ENCODE peak calls at places on chromosomes 11 and 22, in ten cellular contexts. D is progenitor cell of endocrine pancreas; Q is CD4-positive, alpha-beta memory T cell; X is central memory CD4-positive, alpha-beta T cell; T is activated CD4-positive, alpha-beta T cell treated with anti-CD3 and anti-CD28 coated beads, Interleukin-2, amount 50 U/mL, for 48 hours; A is body of pancreas; Z is activated CD8-positive, alpha-beta memory T cell treated with anti-CD3 and anti-CD28 coated beads, Interleukin-2, amount 10 ng/mL, durations not matched to agents 7 days and 5 days; P is NCI-H2227 treated with DMSO at 0.1 percent for 48 hours; S is MM.1S; J is SK-MEL-5. E is an unnamed sample.

GRCh38 chr11:81673001-81673400 is 1060.7 kb downstream of the FAM181B start:
- DNase-seq in D (no peak), Q (no peak), X (no peak), T (no peak), A (no peak), Z (no peak), P (no peak), S (no peak), J (no peak), E (no peak)

GRCh38 chr11:65180877-65181568 is 705 bp upstream of the CAPN1 start:
- DNase-seq in D (peak), Q (peak), X (peak), T (peak), A (peak), Z (peak), P (peak), S (peak), J (peak), E (peak)

GRCh38 chr22:34070051-34070450 is 149.8 kb upstream of the LARGE1 start:
- DNase-seq in D (no peak), Q (no peak), X (no peak), T (no peak), A (no peak), Z (no peak), P (no peak), S (no peak), J (no peak), E (no peak)

GRCh38 chr11:127223026-127223425 is 222.5 kb upstream of the KIRREL3 start:
- DNase-seq in D (no peak), Q (no peak), X (no peak), T (no peak), A (no peak), Z (no peak), P (no peak), S (no peak), J (no peak), E (no peak)

GRCh38 chr22:49894321-49895072 is 23.7 kb downstream of the ALG12 start:
- DNase-seq in D (no peak), Q (no peak), X (no peak), T (no peak), A (no peak), Z (no peak), P (no peak), S (no peak), J (no peak), E (no peak)

GRCh38 chr11:103887001-103887680 is 149.3 kb upstream of the DDI1 start:
- DNase-seq in D (no peak), Q (no peak), X (no peak), T (no peak), A (no peak), Z (no peak), P (no peak), S (no peak), J (no peak), E (no peak)

GRCh38 chr22:23288301-23289129 is 108.2 kb downstream of the BCR start:
- DNase-seq in D (no peak), Q (no peak), X (no peak), T (no peak), A (no peak), Z (no peak), P (no peak), S (no peak), J (no peak), E (no peak)

GRCh38 chr22:18062421-18062820 is 15.4 kb upstream of the PEX26 start:
- DNase-seq in D (no peak), Q (no peak), X (no peak), T (no peak), A (no peak), Z (no peak), P (no peak), S (no peak), J (no peak), E (no peak)

GRCh38 chr11:83568474-83568873 is 282.3 kb upstream of the CCDC90B start:
- DNase-seq in D (no peak), Q (no peak), X (no peak), T (no peak), A (no peak), Z (no peak), P (no peak), S (no peak), J (no peak), E (no peak)

E was measured in T-helper 9 cell.